ENCODE peak calls at places on chromosomes 5 and 9, in six cellular contexts. E is hepatocyte, J is psoas muscle, A is OCI-LY7, K is mesenchymal stem cell, I is sigmoid colon. X is an unnamed sample.

GRCh38 chr9:126809068-126809467 is 4.2 kb downstream of the ZBTB43 start:
- DNase-seq in E (no peak), J (no peak), A (no peak), K (no peak), I (no peak), X (no peak)

GRCh38 chr9:34220218-34220617 is 41.4 kb downstream of the UBAP1 start:
- DNase-seq in E (no peak), J (no peak), A (no peak), K (no peak), I (no peak), X (no peak)

GRCh38 chr9:35728041-35728971 is 3.7 kb downstream of the TLN1 start:
- DNase-seq in E (peak), J (peak), A (peak), K (peak), I (peak), X (no peak)

GRCh38 chr5:143618146-143618545 is 193.8 kb upstream of the HMHB1 start:
- DNase-seq in E (no peak), J (no peak), A (no peak), K (no peak), I (no peak), X (no peak)

GRCh38 chr5:115778417-115778816 is 38.0 kb downstream of the CDO1 start:
- DNase-seq in E (no peak), J (no peak), A (no peak), K (peak), I (no peak), X (no peak)

GRCh38 chr5:83785176-83785668 is 64.6 kb upstream of the HAPLN1 start:
- DNase-seq in E (no peak), J (no peak), A (no peak), K (no peak), I (no peak), X (no peak)

GRCh38 chr9:127424669-127424986 is 446 bp downstream of the ZNF79 start:
- DNase-seq in E (peak), J (no peak), A (peak), K (no peak), I (no peak), X (no peak)

GRCh38 chr9:106846847-106847246 is 16.1 kb upstream of the ZNF462 start:
- DNase-seq in E (no peak), J (no peak), A (no peak), K (no peak), I (no peak), X (no peak)

GRCh38 chr5:44389410-44389879 is at the start of gene FGF10:
- DNase-seq in E (peak), J (peak), A (no peak), K (peak), I (peak), X (peak)

GRCh38 chr5:108238461-108238860 is 143.4 kb downstream of the FBXL17 start:
- DNase-seq in E (no peak), J (no peak), A (no peak), K (no peak), I (no peak), X (no peak)

GRCh38 chr5:3027185-3027865 is 275.8 kb upstream of the IRX2 start:
- DNase-seq in E (no peak), J (no peak), A (no peak), K (no peak), I (no peak), X (no peak)

GRCh38 chr9:13181652-13182051 is 97.8 kb downstream of the MPDZ start:
- DNase-seq in E (peak), J (no peak), A (no peak), K (peak), I (no peak), X (no peak)

GRCh38 chr5:87347272-87347671 is 65.5 kb downstream of the CCNH start:
- DNase-seq in E (no peak), J (no peak), A (no peak), K (no peak), I (no peak), X (no peak)

GRCh38 chr9:13410566-13411031 is 131.1 kb upstream of the MPDZ start:
- DNase-seq in E (no peak), J (no peak), A (no peak), K (no peak), I (no peak), X (no peak)

GRCh38 chr9:63859475-63860215 is 1425.4 kb downstream of the FOXD4L5 start:
- DNase-seq in E (no peak), J (peak), A (no peak), K (no peak), I (no peak), X (no peak)

GRCh38 chr5:179112469-179113142 is 52.4 kb downstream of the ZNF354C start:
- DNase-seq in E (no peak), J (no peak), A (no peak), K (no peak), I (no peak), X (no peak)

GRCh38 chr5:74239268-74239667 is 401.3 kb downstream of the ENC1 start:
- DNase-seq in E (no peak), J (no peak), A (no peak), K (no peak), I (no peak), X (no peak)

GRCh38 chr5:129377504-129377903 is 82.6 kb upstream of the ADAMTS19 start:
- DNase-seq in E (peak), J (no peak), A (peak), K (no peak), I (no peak), X (no peak)

DNA sequence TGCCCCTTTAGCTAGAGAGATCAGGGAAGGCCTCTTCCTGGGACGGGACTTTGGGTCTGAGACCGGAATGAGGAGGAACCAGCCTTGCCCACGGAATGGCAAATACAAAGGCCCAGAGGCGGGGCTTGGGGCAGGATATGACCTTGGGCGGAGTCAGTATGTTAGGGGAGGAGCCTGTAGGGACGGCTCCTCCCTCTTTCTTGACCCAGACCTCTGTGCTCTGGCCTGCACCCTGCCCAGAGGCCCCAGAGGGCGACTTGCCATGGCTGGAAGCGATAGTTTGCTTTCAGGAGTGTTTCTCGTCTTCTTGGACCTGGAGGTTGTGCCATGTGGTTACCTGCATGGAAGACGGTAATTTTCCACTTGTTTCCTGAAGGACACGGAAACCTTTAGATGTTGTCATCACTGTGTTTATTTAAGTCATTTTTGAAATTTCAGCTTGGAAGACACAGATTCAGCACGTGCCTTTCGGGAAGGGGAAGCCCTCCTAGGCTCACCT is 85.6 kb downstream of the DAB2IP start:
- DNase-seq in E (peak), J (no peak), A (no peak), K (no peak), I (no peak), X (no peak)
- H3K4me3 ChIP-seq in E (no peak), J (peak), A (no peak), K (peak), I (peak), X (peak)

GRCh38 chr5:173316463-173317020 is 11.7 kb downstream of the STC2 start:
- DNase-seq in E (no peak), J (no peak), A (no peak), K (no peak), I (no peak), X (no peak)
- H3K27ac ChIP-seq in E (peak), J (peak), A (no peak), K (peak), I (peak), X (no peak)

GRCh38 chr9:109913461-109913810 is 133.4 kb downstream of the PALM2AKAP2 start:
- DNase-seq in E (no peak), J (no peak), A (no peak), K (no peak), I (no peak), X (no peak)

GRCh38 chr9:109912082-109912581 is 132.1 kb downstream of the PALM2AKAP2 start:
- DNase-seq in E (no peak), J (no peak), A (no peak), K (peak), I (no peak), X (no peak)

GRCh38 chr9:109908459-109909390 is 128.7 kb downstream of the PALM2AKAP2 start:
- DNase-seq in E (no peak), J (no peak), A (peak), K (peak), I (no peak), X (no peak)

GRCh38 chr9:109912726-109913460 is 132.9 kb downstream of the PALM2AKAP2 start:
- DNase-seq in E (no peak), J (no peak), A (peak), K (peak), I (no peak), X (no peak)

DNA sequence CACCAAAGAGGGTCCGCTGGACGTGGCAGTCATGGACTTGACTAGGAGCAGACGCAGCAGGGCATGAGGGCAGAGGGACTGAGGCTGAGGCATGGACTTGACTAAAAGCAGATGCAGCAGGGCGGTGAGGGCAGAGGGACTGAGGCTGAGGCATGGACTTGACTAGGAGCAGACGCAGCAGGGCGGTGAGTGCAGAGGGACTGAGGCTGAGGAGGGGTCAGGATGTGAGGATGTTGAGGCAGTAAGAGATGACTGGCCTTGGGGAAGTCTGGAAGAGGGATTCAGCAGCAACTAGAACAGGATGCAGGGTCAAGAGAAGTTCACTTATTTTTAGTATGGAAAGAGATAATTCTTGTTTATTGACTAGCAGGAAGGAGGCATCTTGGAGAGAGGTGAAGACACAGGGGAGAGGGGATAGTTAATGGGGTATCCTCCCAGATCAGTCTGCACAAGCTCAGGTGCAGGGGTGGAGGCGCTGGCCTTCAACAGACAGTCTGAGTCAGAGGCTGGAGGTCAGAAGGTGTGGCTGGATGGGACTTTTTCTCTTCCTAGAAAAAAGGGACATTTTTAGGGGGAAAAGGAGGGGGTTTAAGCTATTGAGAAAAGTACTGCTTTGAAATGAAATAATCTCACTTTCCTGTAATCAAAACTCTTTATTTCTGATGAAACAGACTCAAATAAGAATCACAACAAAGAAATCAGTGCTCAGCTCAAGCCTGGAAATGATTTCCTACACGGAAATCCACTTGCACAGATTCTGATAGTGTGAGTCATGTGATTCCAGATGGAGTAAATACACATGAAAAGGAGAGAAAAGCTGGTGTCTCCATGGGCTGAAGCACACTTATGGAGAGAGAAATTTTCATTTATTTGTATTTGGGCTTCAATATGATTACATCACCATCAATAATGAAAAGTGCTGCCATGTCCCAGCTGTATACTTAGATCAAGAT is 130.9 kb downstream of the PALM2AKAP2 start:
- DNase-seq in E (peak), J (no peak), A (no peak), K (peak), I (no peak), X (no peak)
- H3K4me3 ChIP-seq in E (no peak), J (no peak), A (no peak), K (no peak), I (no peak), X (no peak)

GRCh38 chr9:69190086-69190865 is 16.2 kb downstream of the TJP2 start:
- DNase-seq in E (no peak), J (no peak), A (peak), K (no peak), I (no peak), X (no peak)
- H3K27ac ChIP-seq in E (no peak), J (no peak), A (peak), K (no peak), I (no peak), X (peak)

DNA sequence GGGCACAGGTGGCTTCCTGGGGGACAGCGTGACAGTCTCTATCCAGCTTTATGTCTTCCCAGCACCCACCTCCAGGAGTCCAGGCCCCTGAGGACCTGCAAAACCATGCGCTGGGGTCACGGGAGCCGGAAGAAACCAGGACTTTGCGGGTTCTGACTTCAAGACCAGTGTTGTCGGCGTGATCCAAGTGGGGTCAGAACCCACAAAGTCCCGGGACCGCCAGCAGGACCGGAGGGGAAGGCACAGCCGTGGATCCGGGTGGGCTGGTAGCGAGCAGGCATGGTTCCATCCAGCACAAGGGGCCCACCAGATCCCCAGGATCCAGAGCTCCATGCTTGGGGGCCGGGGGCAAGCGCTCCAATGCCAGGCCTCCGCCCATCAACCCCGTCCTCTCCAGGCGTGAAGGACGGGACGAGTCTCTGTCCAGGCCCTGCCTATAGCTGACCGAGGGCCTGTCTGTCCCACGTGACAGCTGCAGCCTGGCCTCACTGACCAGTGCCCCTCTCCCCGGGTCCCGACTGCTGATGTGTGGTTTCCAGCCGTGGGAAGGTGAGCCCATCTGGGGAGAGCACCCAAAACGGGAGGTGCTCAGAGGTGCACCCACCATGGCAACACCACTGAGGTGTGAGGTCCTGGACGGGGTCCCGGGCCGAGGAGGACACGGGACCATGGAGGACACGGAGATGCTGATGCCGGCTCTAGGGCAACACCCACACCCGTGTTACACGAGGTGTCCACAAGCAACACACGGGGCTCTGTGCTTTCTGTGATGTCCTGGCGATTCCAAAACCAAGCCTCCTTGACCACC is 48.9 kb downstream of the SLC12A7 start:
- DNase-seq in E (no peak), J (peak), A (no peak), K (no peak), I (no peak), X (no peak)
- H3K4me3 ChIP-seq in E (no peak), J (no peak), A (no peak), K (no peak), I (no peak), X (no peak)

GRCh38 chr9:91162311-91162710 is 199.4 kb downstream of the AUH start:
- DNase-seq in E (no peak), J (no peak), A (no peak), K (peak), I (no peak), X (no peak)
- H3K27ac ChIP-seq in E (peak), J (no peak), A (no peak), K (no peak), I (no peak), X (peak)